ENCODE peak calls at places on chromosomes 11 and 22, in nine cellular contexts. P is choroid plexus epithelial cell, H is hepatocyte, T is A673, J is thoracic aorta, D is cardiac muscle cell, C is GM06990, N is endodermal cell, O is psoas muscle. M is an unnamed sample.

GRCh38 chr22:40401532-40401931 is 31.1 kb downstream of the SGSM3 start:
- DNase-seq in P (no peak), H (no peak), T (no peak), J (no peak), D (no peak), C (no peak), N (no peak), O (no peak), M (no peak)

GRCh38 chr11:6474806-6475500 is 1.2 kb upstream of the TRIM3 start:
- DNase-seq in P (no peak), H (no peak), T (no peak), J (no peak), D (no peak), C (no peak), N (no peak), O (no peak), M (no peak)

GRCh38 chr11:13962562-13963168 is at the start of gene SPON1:
- DNase-seq in P (peak; percentile 4), H (peak; percentile 84), T (peak; percentile 12), J (no peak), D (peak; percentile 81), C (peak; percentile 17), N (peak; percentile 91), O (no peak), M (peak; percentile 41)

GRCh38 chr22:41532908-41533825 is 11.1 kb downstream of the POLR3H start:
- DNase-seq in P (peak; percentile 71), H (peak; percentile 88), T (peak; percentile 66), J (no peak), D (peak; percentile 90), C (no peak), N (peak; percentile 95), O (peak; percentile 92), M (peak; percentile 72)

GRCh38 chr11:31387379-31387778 is 17.7 kb downstream of the DNAJC24 start:
- DNase-seq in P (peak; percentile 44), H (no peak), T (no peak), J (no peak), D (no peak), C (no peak), N (no peak), O (no peak), M (no peak)

GRCh38 chr11:114819028-114819427 is 140.7 kb downstream of the NXPE2 start:
- DNase-seq in P (no peak), H (no peak), T (no peak), J (no peak), D (no peak), C (no peak), N (peak; percentile 11), O (no peak), M (no peak)

GRCh38 chr11:100984668-100985067 is 144.9 kb downstream of the PGR start:
- DNase-seq in P (no peak), H (no peak), T (no peak), J (no peak), D (no peak), C (peak; percentile 9), N (no peak), O (no peak), M (no peak)

GRCh38 chr11:56817661-56818060 is 69.2 kb upstream of the OR9G4 start:
- DNase-seq in P (no peak), H (peak; percentile 29), T (no peak), J (no peak), D (no peak), C (no peak), N (no peak), O (no peak), M (no peak)

GRCh38 chr22:27223317-27224177 is 566.2 kb downstream of the MIAT start:
- DNase-seq in P (peak; percentile 87), H (no peak), T (no peak), J (no peak), D (no peak), C (no peak), N (no peak), O (no peak), M (peak; percentile 95)

GRCh38 chr22:25060522-25061071 is 108.1 kb downstream of the KIAA1671 start:
- DNase-seq in P (peak; percentile 27), H (no peak), T (no peak), J (no peak), D (no peak), C (no peak), N (no peak), O (no peak), M (no peak)

GRCh38 chr11:86179646-86180064 is 64.9 kb upstream of the EED start:
- DNase-seq in P (no peak), H (peak; percentile 25), T (no peak), J (no peak), D (no peak), C (no peak), N (no peak), O (no peak), M (no peak)

GRCh38 chr22:19905619-19906276 is 35.8 kb upstream of the COMT start:
- DNase-seq in P (no peak), H (no peak), T (no peak), J (no peak), D (peak; percentile 26), C (no peak), N (no peak), O (no peak), M (no peak)

GRCh38 chr22:44381761-44382454 is 69.2 kb upstream of the SHISAL1 start:
- DNase-seq in P (no peak), H (no peak), T (no peak), J (no peak), D (no peak), C (no peak), N (peak; percentile 29), O (peak; percentile 32), M (no peak)

GRCh38 chr11:86738615-86739014 is 61.7 kb upstream of the PRSS23 start:
- DNase-seq in P (no peak), H (no peak), T (no peak), J (no peak), D (no peak), C (no peak), N (no peak), O (no peak), M (no peak)

GRCh38 chr22:37094239-37094638 is 15.3 kb downstream of the TMPRSS6 start:
- DNase-seq in P (no peak), H (no peak), T (no peak), J (no peak), D (no peak), C (no peak), N (no peak), O (no peak), M (no peak)

GRCh38 chr11:75249704-75250103 is 9.1 kb downstream of the TPBGL start:
- DNase-seq in P (no peak), H (no peak), T (no peak), J (no peak), D (no peak), C (no peak), N (peak; percentile 48), O (no peak), M (no peak)

GRCh38 chr11:68903631-68904457 is at the start of the genes IGHMBP2 and MRPL21:
- DNase-seq in P (peak; percentile 84), H (peak; percentile 93), T (peak; percentile 92), J (peak; percentile 34), D (peak; percentile 92), C (peak; percentile 89), N (peak; percentile 94), O (peak; percentile 92), M (peak; percentile 87)

DNA sequence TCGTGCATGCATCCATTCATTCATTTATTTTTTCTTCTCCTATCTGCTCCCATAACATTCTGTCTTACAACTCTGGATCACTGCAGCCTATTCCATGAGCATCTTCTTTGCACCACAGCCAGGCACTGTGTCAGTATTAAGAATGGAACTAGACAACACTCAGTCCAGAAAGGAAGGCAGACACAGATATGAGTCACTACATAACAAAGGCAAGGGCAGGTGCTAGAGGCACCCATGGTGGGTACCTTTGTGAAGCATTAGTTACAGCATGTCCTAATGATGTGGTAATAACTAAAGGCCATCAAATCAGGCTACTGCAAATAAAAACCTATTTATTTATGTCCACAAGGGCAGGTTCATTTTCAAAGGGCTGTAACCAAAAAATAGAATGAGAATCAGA is 28.1 kb downstream of the TENM4 start:
- DNase-seq in P (no peak), H (no peak), T (no peak), J (no peak), D (no peak), C (no peak), N (no peak), O (no peak), M (peak; percentile 55)
- H3K4me3 ChIP-seq in P (no peak overlapping the region), H (no peak overlapping the region), T (no peak overlapping the region), J (no peak overlapping the region), D (no peak overlapping the region), C (no peak overlapping the region), N (no peak overlapping the region), O (no peak overlapping the region), M (no peak overlapping the region)

DNA sequence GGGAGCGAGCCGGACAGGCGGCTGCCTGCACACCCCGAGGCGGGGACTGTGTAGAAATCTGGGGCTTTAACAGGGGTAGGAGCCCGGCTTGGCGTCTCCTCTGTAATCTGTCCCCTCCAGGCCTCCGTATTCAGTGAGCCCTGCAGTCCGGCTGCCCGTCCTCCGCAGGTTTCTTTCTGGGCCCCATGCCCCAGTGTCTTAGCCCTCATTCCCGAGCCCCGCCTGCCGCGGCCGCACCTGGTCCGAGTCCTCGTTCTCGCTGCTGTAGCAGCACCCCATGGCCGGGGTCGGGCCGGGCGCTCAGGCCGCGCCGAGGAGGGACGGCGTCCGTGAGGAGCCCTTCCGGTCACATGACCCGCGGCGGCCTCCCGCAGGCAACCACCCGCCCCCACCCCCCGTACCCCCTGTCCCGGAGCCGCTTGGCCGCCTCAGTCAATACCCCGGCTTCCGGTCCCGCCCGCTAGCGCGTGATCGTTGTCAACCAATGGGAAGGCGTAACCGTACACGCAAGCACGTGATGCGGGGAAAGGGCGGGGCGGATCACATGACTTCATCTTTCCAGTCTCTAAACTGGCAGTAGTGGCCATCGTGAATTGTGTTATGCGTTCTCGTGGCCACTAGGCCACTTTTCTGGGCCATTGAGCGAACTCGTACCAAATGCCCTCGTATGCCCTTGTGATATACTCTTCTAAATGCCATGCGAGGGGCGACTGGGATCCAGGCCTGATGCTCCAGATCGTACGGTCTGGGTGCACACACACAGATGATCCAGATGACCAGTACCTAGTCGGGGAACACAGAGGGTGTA is at the start of gene LAMTOR1:
- DNase-seq in P (peak; percentile 100), H (peak; percentile 100), T (peak; percentile 100), J (peak; percentile 99), D (peak; percentile 99), C (peak; percentile 97), N (peak; percentile 100), O (peak; percentile 100), M (peak; percentile 100)
- TF ChIP-seq CTCF in P (peak; percentile 54), H (peak; percentile 28), T (peak; percentile 48), J (peak; percentile 68), D (peak; percentile 51), C (peak; percentile 14), N (peak; percentile 73), O (peak; percentile 58), M (peak; percentile 61)

GRCh38 chr11:65896009-65896999 is 3.9 kb downstream of the FOSL1 start:
- DNase-seq in P (no peak), H (no peak), T (no peak), J (no peak), D (no peak), C (no peak), N (no peak), O (no peak), M (peak; percentile 50)
- H3K4me3 ChIP-seq in P (no peak overlapping the region), H (no peak overlapping the region), T (no peak overlapping the region), J (no peak overlapping the region), D (no peak overlapping the region), C (no peak overlapping the region), N (no peak overlapping the region), O (no peak overlapping the region), M (no peak overlapping the region)

DNA sequence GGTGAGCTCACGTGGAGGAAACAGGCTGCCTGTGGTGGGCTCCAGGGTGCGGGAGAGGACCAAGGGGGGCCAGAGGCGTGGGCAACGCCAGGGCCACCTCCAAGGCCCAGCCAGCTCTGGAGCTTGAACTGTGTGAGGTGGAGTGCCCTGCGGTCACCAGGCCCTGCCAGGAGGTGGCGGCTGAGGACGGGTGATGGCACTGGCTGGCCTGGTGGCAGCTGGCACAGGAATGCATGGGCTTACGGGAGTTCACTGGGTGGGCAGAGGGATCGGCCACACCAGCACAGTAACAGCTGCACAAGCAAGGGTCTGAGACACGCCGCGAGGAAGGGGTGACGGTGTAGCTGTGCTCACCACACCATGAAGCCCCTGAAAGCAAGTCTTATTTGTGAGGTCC is 15.8 kb downstream of the TOLLIP start:
- DNase-seq in P (no peak), H (no peak), T (no peak), J (no peak), D (no peak), C (no peak), N (peak; percentile 63), O (peak; percentile 74), M (no peak)
- TF ChIP-seq CTCF in P (no peak), H (no peak), T (peak; percentile 13), J (no peak), D (peak; percentile 19), C (peak; percentile 14), N (peak; percentile 57), O (peak; percentile 51), M (peak; percentile 1)

M was measured in cardiac fibroblast.